ENCODE peak calls at places on chromosomes 4 and X, in six cellular contexts. One of them, this sample, is unnamed.

GRCh38 chr4:76758290-76758882 is 139.6 kb downstream of the SOWAHB start:
- DNase-seq in K562: peak
- DNase-seq in SK-N-SH: peak
- DNase-seq in GM12878: no peak
- DNase-seq in H1: peak
- DNase-seq in HepG2: peak
- DNase-seq in this sample: no peak

GRCh38 chr4:4672397-4672796 is 130.5 kb upstream of the STX18 start:
- DNase-seq in K562: no peak
- DNase-seq in SK-N-SH: no peak
- DNase-seq in GM12878: no peak
- DNase-seq in H1: no peak
- DNase-seq in HepG2: no peak
- DNase-seq in this sample: no peak

GRCh38 chr4:127888559-127888958 is 7.9 kb downstream of the PLK4 start:
- DNase-seq in K562: no peak
- DNase-seq in SK-N-SH: no peak
- DNase-seq in GM12878: no peak
- DNase-seq in H1: no peak
- DNase-seq in HepG2: no peak
- DNase-seq in this sample: no peak

GRCh38 chrX:22987452-22987851 is 12.3 kb upstream of the DDX53 start:
- DNase-seq in K562: no peak
- DNase-seq in SK-N-SH: no peak
- DNase-seq in GM12878: no peak
- DNase-seq in H1: no peak
- DNase-seq in HepG2: no peak
- DNase-seq in this sample: no peak

GRCh38 chr4:98546910-98547544 is 111.4 kb downstream of the TSPAN5 start:
- DNase-seq in K562: no peak
- DNase-seq in SK-N-SH: no peak
- DNase-seq in GM12878: no peak
- DNase-seq in H1: no peak
- DNase-seq in HepG2: no peak
- DNase-seq in this sample: no peak

GRCh38 chrX:48971325-48972213 is at the start of gene KCND1:
- DNase-seq in K562: peak
- DNase-seq in SK-N-SH: peak
- DNase-seq in GM12878: no peak
- DNase-seq in H1: peak
- DNase-seq in HepG2: no peak
- DNase-seq in this sample: no peak

GRCh38 chr4:137226900-137227299 is 305.4 kb downstream of the PCDH18 start:
- DNase-seq in K562: no peak
- DNase-seq in SK-N-SH: peak
- DNase-seq in GM12878: no peak
- DNase-seq in H1: no peak
- DNase-seq in HepG2: no peak
- DNase-seq in this sample: no peak

GRCh38 chr4:151184523-151185458 is 85.4 kb downstream of the RPS3A start:
- DNase-seq in K562: no peak
- DNase-seq in SK-N-SH: no peak
- DNase-seq in GM12878: no peak
- DNase-seq in H1: no peak
- DNase-seq in HepG2: peak
- DNase-seq in this sample: no peak

GRCh38 chr4:129978315-129978714 is 882.4 kb downstream of the C4orf33 start:
- DNase-seq in K562: no peak
- DNase-seq in SK-N-SH: no peak
- DNase-seq in GM12878: no peak
- DNase-seq in H1: no peak
- DNase-seq in HepG2: no peak
- DNase-seq in this sample: no peak

GRCh38 chr4:158871050-158871724 is 102.4 kb downstream of the FNIP2 start:
- DNase-seq in K562: no peak
- DNase-seq in SK-N-SH: peak
- DNase-seq in GM12878: no peak
- DNase-seq in H1: no peak
- DNase-seq in HepG2: no peak
- DNase-seq in this sample: no peak

GRCh38 chr4:129583868-129584267 is 487.9 kb downstream of the C4orf33 start:
- DNase-seq in K562: no peak
- DNase-seq in SK-N-SH: no peak
- DNase-seq in GM12878: no peak
- DNase-seq in H1: no peak
- DNase-seq in HepG2: no peak
- DNase-seq in this sample: peak

GRCh38 chrX:107118322-107119147 is at the start of gene RBM41:
- DNase-seq in K562: peak
- DNase-seq in SK-N-SH: peak
- DNase-seq in GM12878: peak
- DNase-seq in H1: peak
- DNase-seq in HepG2: peak
- DNase-seq in this sample: peak

GRCh38 chr4:78527555-78527954 is 24.0 kb upstream of the ANXA3 start:
- DNase-seq in K562: no peak
- DNase-seq in SK-N-SH: no peak
- DNase-seq in GM12878: no peak
- DNase-seq in H1: no peak
- DNase-seq in HepG2: no peak
- DNase-seq in this sample: no peak

GRCh38 chr4:26197018-26197779 is 123.6 kb upstream of the RBPJ start:
- DNase-seq in K562: no peak
- DNase-seq in SK-N-SH: no peak
- DNase-seq in GM12878: peak
- DNase-seq in H1: no peak
- DNase-seq in HepG2: no peak
- DNase-seq in this sample: no peak

GRCh38 chr4:25154594-25155265 is 5.5 kb downstream of the SEPSECS start:
- DNase-seq in K562: no peak
- DNase-seq in SK-N-SH: no peak
- DNase-seq in GM12878: no peak
- DNase-seq in H1: no peak
- DNase-seq in HepG2: peak
- DNase-seq in this sample: no peak

GRCh38 chr4:11120435-11120834 is 308.3 kb downstream of the HS3ST1 start:
- DNase-seq in K562: no peak
- DNase-seq in SK-N-SH: no peak
- DNase-seq in GM12878: no peak
- DNase-seq in H1: no peak
- DNase-seq in HepG2: no peak
- DNase-seq in this sample: no peak

GRCh38 chrX:123869488-123869887 is 9.6 kb downstream of the XIAP start:
- DNase-seq in K562: no peak
- DNase-seq in SK-N-SH: no peak
- DNase-seq in GM12878: no peak
- DNase-seq in H1: no peak
- DNase-seq in HepG2: no peak
- DNase-seq in this sample: no peak

DNA sequence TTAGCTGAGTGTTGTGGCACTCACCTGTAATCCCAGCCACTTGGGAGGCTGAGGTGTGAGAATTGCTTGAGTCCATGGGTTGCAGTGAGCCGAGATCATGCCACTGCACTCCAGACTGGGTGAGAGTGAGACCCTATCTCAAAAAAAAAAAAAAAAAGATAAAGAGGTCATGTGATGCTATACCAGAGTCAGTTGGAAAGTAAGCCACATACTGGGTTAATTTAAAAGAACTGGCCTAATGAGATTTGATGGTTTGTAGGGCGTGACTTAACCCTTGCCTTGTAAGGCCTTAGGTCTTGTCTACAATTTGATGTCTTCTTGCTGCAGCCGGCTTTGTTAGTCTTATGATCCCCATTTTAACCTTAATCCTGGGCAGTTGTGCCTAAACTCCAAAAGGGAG is 5.1 kb downstream of the MGST2 start:
- DNase-seq in K562: no peak
- DNase-seq in SK-N-SH: no peak
- DNase-seq in GM12878: no peak
- DNase-seq in H1: no peak
- DNase-seq in HepG2: no peak
- DNase-seq in this sample: no peak
- TF ChIP-seq GABPA in K562: no peak
- TF ChIP-seq GABPA in SK-N-SH: no peak
- TF ChIP-seq GABPA in GM12878: no peak
- TF ChIP-seq GABPA in H1: no peak
- TF ChIP-seq GABPA in HepG2: no peak
- TF ChIP-seq GABPA in this sample: no peak

GRCh38 chr4:55038176-55038890 is 87.1 kb downstream of the KDR start:
- DNase-seq in K562: no peak
- DNase-seq in SK-N-SH: no peak
- DNase-seq in GM12878: no peak
- DNase-seq in H1: no peak
- DNase-seq in HepG2: no peak
- DNase-seq in this sample: no peak
- TF ChIP-seq POLR2AphosphoS5 in K562: no peak
- TF ChIP-seq POLR2AphosphoS5 in SK-N-SH: no peak
- TF ChIP-seq POLR2AphosphoS5 in GM12878: no peak
- TF ChIP-seq POLR2AphosphoS5 in H1: no peak
- TF ChIP-seq POLR2AphosphoS5 in HepG2: no peak
- TF ChIP-seq POLR2AphosphoS5 in this sample: no peak

GRCh38 chr4:166887457-166887856 is 346.8 kb downstream of the SPOCK3 start:
- DNase-seq in K562: no peak
- DNase-seq in SK-N-SH: no peak
- DNase-seq in GM12878: no peak
- DNase-seq in H1: no peak
- DNase-seq in HepG2: no peak
- DNase-seq in this sample: no peak

GRCh38 chr4:166882221-166882620 is 352.1 kb downstream of the SPOCK3 start:
- DNase-seq in K562: no peak
- DNase-seq in SK-N-SH: no peak
- DNase-seq in GM12878: no peak
- DNase-seq in H1: no peak
- DNase-seq in HepG2: no peak
- DNase-seq in this sample: no peak

DNA sequence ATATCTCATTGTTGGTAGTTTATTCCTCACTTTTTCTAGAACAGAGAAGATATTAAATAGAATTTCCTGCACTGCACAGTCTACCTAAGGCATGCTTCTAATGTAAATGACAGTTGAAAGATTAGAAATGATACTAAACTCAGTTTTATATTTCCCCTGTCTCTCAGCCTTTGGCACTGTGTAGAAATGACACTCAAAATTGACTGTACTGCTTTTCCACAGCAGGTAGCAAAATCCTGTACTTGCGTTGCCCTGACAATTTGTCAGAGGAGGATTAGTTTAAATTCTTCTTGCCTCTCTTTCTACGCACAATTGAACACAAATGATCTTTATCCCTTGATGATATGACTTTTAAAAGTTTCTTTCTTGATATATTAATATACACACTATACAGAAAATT is 347.6 kb downstream of the SPOCK3 start:
- DNase-seq in K562: no peak
- DNase-seq in SK-N-SH: no peak
- DNase-seq in GM12878: no peak
- DNase-seq in H1: no peak
- DNase-seq in HepG2: no peak
- DNase-seq in this sample: no peak
- TF ChIP-seq GABPA in K562: no peak
- TF ChIP-seq GABPA in SK-N-SH: no peak
- TF ChIP-seq GABPA in GM12878: no peak
- TF ChIP-seq GABPA in H1: no peak
- TF ChIP-seq GABPA in HepG2: no peak
- TF ChIP-seq GABPA in this sample: no peak

GRCh38 chrX:104113237-104113965 is 1.1 kb downstream of the ZCCHC18 start:
- DNase-seq in K562: peak
- DNase-seq in SK-N-SH: peak
- DNase-seq in GM12878: no peak
- DNase-seq in H1: peak
- DNase-seq in HepG2: peak
- DNase-seq in this sample: no peak
- TF ChIP-seq POLR2AphosphoS5 in K562: no peak
- TF ChIP-seq POLR2AphosphoS5 in SK-N-SH: no peak
- TF ChIP-seq POLR2AphosphoS5 in GM12878: no peak
- TF ChIP-seq POLR2AphosphoS5 in H1: no peak
- TF ChIP-seq POLR2AphosphoS5 in HepG2: no peak
- TF ChIP-seq POLR2AphosphoS5 in this sample: no peak

This sample was measured in HL-60.